ENCODE peak calls at places on chromosomes 11 and 22, in six cellular contexts. B is body of pancreas; S is activated naive CD8-positive, alpha-beta T cell treated with anti-CD3 and anti-CD28 coated beads, Interleukin-2, amount 50 U/mL, for 24 hours; N is gastroesophageal sphincter; X is stimulated activated effector memory CD8-positive, alpha-beta T cell treated with anti-CD3 and anti-CD28 coated beads, Interleukin-12 subunit alpha, Interleukin-12 subunit beta, amount 100 ng/mL, for 72 hours; Q is heart right ventricle. W is an unnamed sample.

GRCh38 chr22:23231471-23232093 is 51.3 kb downstream of the BCR start:
- ATAC-seq in Q (peak; percentile 46), X (no peak), S (no peak), B (no peak), N (no peak), W (no peak)

GRCh38 chr22:35312198-35313059 is 12.7 kb downstream of the TOM1 start:
- ATAC-seq in B (no peak), S (peak; percentile 44), X (peak; percentile 45), Q (peak; percentile 48), N (no peak), W (peak; percentile 42)

GRCh38 chr11:2135018-2135569 is 4.1 kb downstream of the IGF2 start:
- ATAC-seq in Q (no peak), N (no peak), X (no peak), B (no peak), S (no peak), W (no peak)

GRCh38 chr11:59180907-59181306 is 9.0 kb downstream of the DTX4 start:
- ATAC-seq in B (no peak), N (no peak), X (no peak), S (no peak), Q (no peak), W (no peak)

GRCh38 chr11:125402436-125402835 is 93.6 kb downstream of the FEZ1 start:
- ATAC-seq in N (no peak), X (no peak), Q (no peak), S (no peak), B (no peak), W (no peak)

GRCh38 chr11:8038393-8038792 is 42.6 kb upstream of the TUB start:
- ATAC-seq in X (no peak), B (no peak), N (no peak), Q (no peak), S (no peak), W (no peak)

GRCh38 chr22:36256474-36256873 is 3.5 kb downstream of the APOL1 start:
- ATAC-seq in N (no peak), X (peak; percentile 64), S (no peak), Q (no peak), B (no peak), W (peak; percentile 33)

GRCh38 chr11:19811391-19811790 is 98.8 kb downstream of the NAV2 start:
- ATAC-seq in B (no peak), Q (no peak), N (no peak), X (no peak), S (no peak), W (no peak)

GRCh38 chr11:26626346-26626745 is 54.3 kb upstream of the MUC15 start:
- ATAC-seq in Q (no peak), B (no peak), X (no peak), S (no peak), N (no peak), W (no peak)

GRCh38 chr11:123202723-123203122 is 7.7 kb upstream of the CLMP start:
- ATAC-seq in S (no peak), Q (peak; percentile 29), B (no peak), N (peak; percentile 35), X (peak; percentile 44), W (no peak)

GRCh38 chr11:35340101-35340500 is 79.3 kb downstream of the SLC1A2 start:
- ATAC-seq in B (no peak), X (no peak), N (no peak), S (no peak), Q (no peak), W (no peak)

GRCh38 chr11:66087148-66087908 is 17.3 kb downstream of the PACS1 start:
- ATAC-seq in B (no peak), Q (peak; percentile 46), S (no peak), X (no peak), N (no peak), W (no peak)

GRCh38 chr11:72136677-72137255 is 1.2 kb downstream of the FOLR3 start:
- ATAC-seq in X (peak; percentile 57), S (no peak), N (no peak), Q (no peak), B (no peak), W (peak; percentile 34)

GRCh38 chr22:31106651-31107205 is 640 bp downstream of the SELENOM start:
- ATAC-seq in S (no peak), Q (peak; percentile 17), B (peak; percentile 2), N (peak; percentile 1), X (no peak), W (no peak)

GRCh38 chr11:104967493-104968364 is 645 bp downstream of the CASP4 start:
- ATAC-seq in X (peak; percentile 71), B (peak; percentile 31), Q (peak; percentile 40), N (peak; percentile 8), S (no peak), W (peak; percentile 58)

W was measured in activated T-helper 17 cell treated with anti-CD3 and anti-CD28 coated beads, Interleukin-2, amount 50 U/mL, for 72 hours.